ENCODE peak calls at places on chromosome 7, in ten cellular contexts. One of them, this sample, is unnamed. For H3K36me3, the result is how much of the 10 kb centered on the place peaks cover.

GRCh38 chr7:82423446-82423845 is 20.1 kb downstream of the CACNA2D1 start:
- DNase-seq in uterus: no peak
- DNase-seq in stomach: no peak
- DNase-seq in HCT116: no peak
- DNase-seq in left ventricle myocardium inferior: no peak
- DNase-seq in psoas muscle: no peak
- DNase-seq in OCI-LY7: no peak
- DNase-seq in adipocyte: no peak
- DNase-seq in spleen: no peak
- DNase-seq in CD4-positive, CD25-positive, alpha-beta regulatory T cell: no peak
- DNase-seq in this sample: no peak

GRCh38 chr7:84069036-84069435 is 125.6 kb downstream of the SEMA3A start:
- DNase-seq in uterus: no peak
- DNase-seq in stomach: no peak
- DNase-seq in HCT116: no peak
- DNase-seq in left ventricle myocardium inferior: no peak
- DNase-seq in psoas muscle: no peak
- DNase-seq in OCI-LY7: no peak
- DNase-seq in adipocyte: no peak
- DNase-seq in spleen: no peak
- DNase-seq in CD4-positive, CD25-positive, alpha-beta regulatory T cell: no peak
- DNase-seq in this sample: no peak

GRCh38 chr7:20793258-20793657 is 6.6 kb upstream of the SP8 start:
- DNase-seq in uterus: no peak
- DNase-seq in stomach: no peak
- DNase-seq in HCT116: no peak
- DNase-seq in left ventricle myocardium inferior: no peak
- DNase-seq in psoas muscle: no peak
- DNase-seq in OCI-LY7: no peak
- DNase-seq in adipocyte: no peak
- DNase-seq in spleen: no peak
- DNase-seq in CD4-positive, CD25-positive, alpha-beta regulatory T cell: no peak
- DNase-seq in this sample: no peak

GRCh38 chr7:121266307-121266894 is 62.4 kb upstream of the WNT16 start:
- DNase-seq in uterus: no peak
- DNase-seq in stomach: no peak
- DNase-seq in HCT116: no peak
- DNase-seq in left ventricle myocardium inferior: no peak
- DNase-seq in psoas muscle: no peak
- DNase-seq in OCI-LY7: no peak
- DNase-seq in adipocyte: no peak
- DNase-seq in spleen: no peak
- DNase-seq in CD4-positive, CD25-positive, alpha-beta regulatory T cell: no peak
- DNase-seq in this sample: no peak

GRCh38 chr7:46603780-46604725 is 683.0 kb upstream of the IGFBP3 start:
- DNase-seq in uterus: peak
- DNase-seq in stomach: peak
- DNase-seq in HCT116: no peak
- DNase-seq in left ventricle myocardium inferior: peak
- DNase-seq in psoas muscle: peak
- DNase-seq in OCI-LY7: no peak
- DNase-seq in adipocyte: peak
- DNase-seq in spleen: peak
- DNase-seq in CD4-positive, CD25-positive, alpha-beta regulatory T cell: no peak
- DNase-seq in this sample: no peak

GRCh38 chr7:121752706-121753105 is 120.3 kb upstream of the PTPRZ1 start:
- DNase-seq in uterus: no peak
- DNase-seq in stomach: no peak
- DNase-seq in HCT116: peak
- DNase-seq in left ventricle myocardium inferior: no peak
- DNase-seq in psoas muscle: no peak
- DNase-seq in OCI-LY7: peak
- DNase-seq in adipocyte: peak
- DNase-seq in spleen: no peak
- DNase-seq in CD4-positive, CD25-positive, alpha-beta regulatory T cell: no peak
- DNase-seq in this sample: no peak

GRCh38 chr7:84043661-84044191 is 150.9 kb downstream of the SEMA3A start:
- DNase-seq in uterus: no peak
- DNase-seq in stomach: no peak
- DNase-seq in HCT116: no peak
- DNase-seq in left ventricle myocardium inferior: no peak
- DNase-seq in psoas muscle: no peak
- DNase-seq in OCI-LY7: no peak
- DNase-seq in adipocyte: peak
- DNase-seq in spleen: no peak
- DNase-seq in CD4-positive, CD25-positive, alpha-beta regulatory T cell: no peak
- DNase-seq in this sample: no peak

GRCh38 chr7:104074529-104074928 is 85.1 kb upstream of the RELN start:
- DNase-seq in uterus: no peak
- DNase-seq in stomach: no peak
- DNase-seq in HCT116: no peak
- DNase-seq in left ventricle myocardium inferior: no peak
- DNase-seq in psoas muscle: no peak
- DNase-seq in OCI-LY7: no peak
- DNase-seq in adipocyte: no peak
- DNase-seq in spleen: no peak
- DNase-seq in CD4-positive, CD25-positive, alpha-beta regulatory T cell: no peak
- DNase-seq in this sample: peak

GRCh38 chr7:121475806-121476205 is 79.7 kb upstream of the FAM3C start:
- DNase-seq in uterus: peak
- DNase-seq in stomach: peak
- DNase-seq in HCT116: no peak
- DNase-seq in left ventricle myocardium inferior: peak
- DNase-seq in psoas muscle: no peak
- DNase-seq in OCI-LY7: no peak
- DNase-seq in adipocyte: no peak
- DNase-seq in spleen: no peak
- DNase-seq in CD4-positive, CD25-positive, alpha-beta regulatory T cell: no peak
- DNase-seq in this sample: no peak

GRCh38 chr7:149803551-149804074 is 30.2 kb upstream of the ZNF467 start:
- DNase-seq in uterus: no peak
- DNase-seq in stomach: no peak
- DNase-seq in HCT116: no peak
- DNase-seq in left ventricle myocardium inferior: no peak
- DNase-seq in psoas muscle: no peak
- DNase-seq in OCI-LY7: no peak
- DNase-seq in adipocyte: no peak
- DNase-seq in spleen: no peak
- DNase-seq in CD4-positive, CD25-positive, alpha-beta regulatory T cell: no peak
- DNase-seq in this sample: no peak

GRCh38 chr7:33495207-33495606 is 365.8 kb downstream of the BBS9 start:
- DNase-seq in uterus: no peak
- DNase-seq in stomach: no peak
- DNase-seq in HCT116: no peak
- DNase-seq in left ventricle myocardium inferior: no peak
- DNase-seq in psoas muscle: no peak
- DNase-seq in OCI-LY7: no peak
- DNase-seq in adipocyte: peak
- DNase-seq in spleen: no peak
- DNase-seq in CD4-positive, CD25-positive, alpha-beta regulatory T cell: no peak
- DNase-seq in this sample: peak

GRCh38 chr7:6590645-6591110 is 857 bp downstream of the INTS15 start:
- DNase-seq in uterus: no peak
- DNase-seq in stomach: no peak
- DNase-seq in HCT116: no peak
- DNase-seq in left ventricle myocardium inferior: no peak
- DNase-seq in psoas muscle: no peak
- DNase-seq in OCI-LY7: no peak
- DNase-seq in adipocyte: peak
- DNase-seq in spleen: no peak
- DNase-seq in CD4-positive, CD25-positive, alpha-beta regulatory T cell: no peak
- DNase-seq in this sample: no peak

GRCh38 chr7:14085901-14086300 is 96.4 kb upstream of the ETV1 start:
- DNase-seq in uterus: no peak
- DNase-seq in stomach: no peak
- DNase-seq in HCT116: peak
- DNase-seq in left ventricle myocardium inferior: no peak
- DNase-seq in psoas muscle: no peak
- DNase-seq in OCI-LY7: no peak
- DNase-seq in adipocyte: peak
- DNase-seq in spleen: no peak
- DNase-seq in CD4-positive, CD25-positive, alpha-beta regulatory T cell: no peak
- DNase-seq in this sample: no peak

GRCh38 chr7:139525750-139526149 is 2.3 kb downstream of the CLEC2L start:
- DNase-seq in uterus: no peak
- DNase-seq in stomach: no peak
- DNase-seq in HCT116: no peak
- DNase-seq in left ventricle myocardium inferior: no peak
- DNase-seq in psoas muscle: no peak
- DNase-seq in OCI-LY7: no peak
- DNase-seq in adipocyte: no peak
- DNase-seq in spleen: no peak
- DNase-seq in CD4-positive, CD25-positive, alpha-beta regulatory T cell: no peak
- DNase-seq in this sample: no peak

GRCh38 chr7:32941996-32942782 is 15.1 kb upstream of the FKBP9 start:
- DNase-seq in uterus: peak
- DNase-seq in stomach: peak
- DNase-seq in HCT116: no peak
- DNase-seq in left ventricle myocardium inferior: peak
- DNase-seq in psoas muscle: peak
- DNase-seq in OCI-LY7: no peak
- DNase-seq in adipocyte: peak
- DNase-seq in spleen: peak
- DNase-seq in CD4-positive, CD25-positive, alpha-beta regulatory T cell: peak
- DNase-seq in this sample: peak

GRCh38 chr7:135188298-135188984 is 17.9 kb upstream of the CYREN start:
- DNase-seq in uterus: no peak
- DNase-seq in stomach: peak
- DNase-seq in HCT116: no peak
- DNase-seq in left ventricle myocardium inferior: no peak
- DNase-seq in psoas muscle: no peak
- DNase-seq in OCI-LY7: no peak
- DNase-seq in adipocyte: no peak
- DNase-seq in spleen: peak
- DNase-seq in CD4-positive, CD25-positive, alpha-beta regulatory T cell: no peak
- DNase-seq in this sample: no peak
- H3K36me3 ChIP-seq in uterus: under half
- H3K36me3 ChIP-seq in stomach: half or more
- H3K36me3 ChIP-seq in HCT116: under half
- H3K36me3 ChIP-seq in left ventricle myocardium inferior: half or more
- H3K36me3 ChIP-seq in psoas muscle: under half
- H3K36me3 ChIP-seq in OCI-LY7: half or more
- H3K36me3 ChIP-seq in adipocyte: half or more
- H3K36me3 ChIP-seq in spleen: half or more
- H3K36me3 ChIP-seq in CD4-positive, CD25-positive, alpha-beta regulatory T cell: half or more
- H3K36me3 ChIP-seq in this sample: under half

GRCh38 chr7:123468303-123468702 is 66.1 kb downstream of the IQUB start:
- DNase-seq in uterus: no peak
- DNase-seq in stomach: no peak
- DNase-seq in HCT116: no peak
- DNase-seq in left ventricle myocardium inferior: no peak
- DNase-seq in psoas muscle: no peak
- DNase-seq in OCI-LY7: no peak
- DNase-seq in adipocyte: no peak
- DNase-seq in spleen: no peak
- DNase-seq in CD4-positive, CD25-positive, alpha-beta regulatory T cell: no peak
- DNase-seq in this sample: no peak
- H3K36me3 ChIP-seq in uterus: under half
- H3K36me3 ChIP-seq in stomach: under half
- H3K36me3 ChIP-seq in HCT116: under half
- H3K36me3 ChIP-seq in left ventricle myocardium inferior: under half
- H3K36me3 ChIP-seq in psoas muscle: under half
- H3K36me3 ChIP-seq in OCI-LY7: under half
- H3K36me3 ChIP-seq in adipocyte: under half
- H3K36me3 ChIP-seq in spleen: under half
- H3K36me3 ChIP-seq in CD4-positive, CD25-positive, alpha-beta regulatory T cell: under half
- H3K36me3 ChIP-seq in this sample: under half

GRCh38 chr7:26189000-26189539 is 11.5 kb downstream of the HNRNPA2B1 start:
- DNase-seq in uterus: no peak
- DNase-seq in stomach: no peak
- DNase-seq in HCT116: no peak
- DNase-seq in left ventricle myocardium inferior: no peak
- DNase-seq in psoas muscle: no peak
- DNase-seq in OCI-LY7: no peak
- DNase-seq in adipocyte: no peak
- DNase-seq in spleen: no peak
- DNase-seq in CD4-positive, CD25-positive, alpha-beta regulatory T cell: no peak
- DNase-seq in this sample: no peak

GRCh38 chr7:26190417-26190869 is 10.1 kb downstream of the HNRNPA2B1 start:
- DNase-seq in uterus: no peak
- DNase-seq in stomach: no peak
- DNase-seq in HCT116: no peak
- DNase-seq in left ventricle myocardium inferior: no peak
- DNase-seq in psoas muscle: no peak
- DNase-seq in OCI-LY7: no peak
- DNase-seq in adipocyte: no peak
- DNase-seq in spleen: no peak
- DNase-seq in CD4-positive, CD25-positive, alpha-beta regulatory T cell: no peak
- DNase-seq in this sample: no peak

GRCh38 chr7:26188291-26188999 is 12.1 kb downstream of the HNRNPA2B1 start:
- DNase-seq in uterus: no peak
- DNase-seq in stomach: no peak
- DNase-seq in HCT116: no peak
- DNase-seq in left ventricle myocardium inferior: no peak
- DNase-seq in psoas muscle: no peak
- DNase-seq in OCI-LY7: no peak
- DNase-seq in adipocyte: no peak
- DNase-seq in spleen: no peak
- DNase-seq in CD4-positive, CD25-positive, alpha-beta regulatory T cell: no peak
- DNase-seq in this sample: no peak

GRCh38 chr7:26191233-26191973 is 9.1 kb downstream of the HNRNPA2B1 start:
- DNase-seq in uterus: no peak
- DNase-seq in stomach: no peak
- DNase-seq in HCT116: no peak
- DNase-seq in left ventricle myocardium inferior: no peak
- DNase-seq in psoas muscle: no peak
- DNase-seq in OCI-LY7: no peak
- DNase-seq in adipocyte: no peak
- DNase-seq in spleen: no peak
- DNase-seq in CD4-positive, CD25-positive, alpha-beta regulatory T cell: no peak
- DNase-seq in this sample: no peak

GRCh38 chr7:26189697-26190096 is 10.8 kb downstream of the HNRNPA2B1 start:
- DNase-seq in uterus: no peak
- DNase-seq in stomach: no peak
- DNase-seq in HCT116: no peak
- DNase-seq in left ventricle myocardium inferior: no peak
- DNase-seq in psoas muscle: no peak
- DNase-seq in OCI-LY7: no peak
- DNase-seq in adipocyte: no peak
- DNase-seq in spleen: no peak
- DNase-seq in CD4-positive, CD25-positive, alpha-beta regulatory T cell: no peak
- DNase-seq in this sample: no peak
- H3K36me3 ChIP-seq in uterus: under half
- H3K36me3 ChIP-seq in stomach: half or more
- H3K36me3 ChIP-seq in HCT116: half or more
- H3K36me3 ChIP-seq in left ventricle myocardium inferior: half or more
- H3K36me3 ChIP-seq in psoas muscle: under half
- H3K36me3 ChIP-seq in OCI-LY7: half or more
- H3K36me3 ChIP-seq in adipocyte: half or more
- H3K36me3 ChIP-seq in spleen: half or more
- H3K36me3 ChIP-seq in CD4-positive, CD25-positive, alpha-beta regulatory T cell: half or more
- H3K36me3 ChIP-seq in this sample: half or more

DNA sequence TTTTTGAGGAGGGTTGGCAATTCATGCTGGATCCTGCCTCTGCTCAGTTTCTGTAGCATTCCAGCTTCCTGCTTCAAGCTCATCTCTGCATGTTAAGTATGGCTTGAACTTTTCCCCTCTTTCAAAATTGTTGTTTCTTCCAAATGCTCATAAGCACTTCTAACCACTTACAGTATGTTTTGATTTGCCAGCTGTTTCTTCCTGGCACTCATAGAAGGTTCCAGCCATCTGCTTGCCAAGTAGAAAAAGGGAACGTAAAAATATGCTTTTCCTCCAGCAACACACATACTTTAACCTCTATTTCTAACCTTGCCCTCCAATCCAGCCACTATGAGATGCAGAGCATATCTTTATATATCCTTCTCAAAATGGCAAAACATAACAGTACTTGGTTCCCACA is 692.6 kb upstream of the COBL start:
- DNase-seq in uterus: no peak
- DNase-seq in stomach: no peak
- DNase-seq in HCT116: no peak
- DNase-seq in left ventricle myocardium inferior: no peak
- DNase-seq in psoas muscle: no peak
- DNase-seq in OCI-LY7: no peak
- DNase-seq in adipocyte: no peak
- DNase-seq in spleen: no peak
- DNase-seq in CD4-positive, CD25-positive, alpha-beta regulatory T cell: no peak
- DNase-seq in this sample: no peak
- H3K36me3 ChIP-seq in uterus: under half
- H3K36me3 ChIP-seq in stomach: under half
- H3K36me3 ChIP-seq in HCT116: under half
- H3K36me3 ChIP-seq in left ventricle myocardium inferior: under half
- H3K36me3 ChIP-seq in psoas muscle: under half
- H3K36me3 ChIP-seq in OCI-LY7: under half
- H3K36me3 ChIP-seq in adipocyte: under half
- H3K36me3 ChIP-seq in spleen: under half
- H3K36me3 ChIP-seq in CD4-positive, CD25-positive, alpha-beta regulatory T cell: under half
- H3K36me3 ChIP-seq in this sample: under half